ENCODE peak calls at places on chromosomes 5 and 9, in seven cellular contexts. One of them, this sample, is unnamed. For H3K4me1, the result is how much of the 10 kb centered on the place peaks cover.

GRCh38 chr9:110047955-110048472 is 159.9 kb downstream of the C9orf152 start:
- DNase-seq in A549: no peak
- DNase-seq in pancreas: peak
- DNase-seq in heart right ventricle: peak
- DNase-seq in aorta: peak
- DNase-seq in uterus: no peak
- DNase-seq in colonic mucosa: no peak
- DNase-seq in this sample: no peak

GRCh38 chr5:64384761-64385160 is 121.1 kb upstream of the RGS7BP start:
- DNase-seq in A549: peak
- DNase-seq in pancreas: no peak
- DNase-seq in heart right ventricle: no peak
- DNase-seq in aorta: no peak
- DNase-seq in uterus: no peak
- DNase-seq in colonic mucosa: no peak
- DNase-seq in this sample: no peak

GRCh38 chr9:106953166-106953565 is 90.2 kb downstream of the ZNF462 start:
- DNase-seq in A549: peak
- DNase-seq in pancreas: no peak
- DNase-seq in heart right ventricle: no peak
- DNase-seq in aorta: no peak
- DNase-seq in uterus: no peak
- DNase-seq in colonic mucosa: no peak
- DNase-seq in this sample: no peak

GRCh38 chr9:129750010-129750409 is 2.8 kb downstream of the PTGES start:
- DNase-seq in A549: peak
- DNase-seq in pancreas: no peak
- DNase-seq in heart right ventricle: no peak
- DNase-seq in aorta: no peak
- DNase-seq in uterus: no peak
- DNase-seq in colonic mucosa: no peak
- DNase-seq in this sample: no peak

GRCh38 chr9:137965177-137965795 is 87.7 kb downstream of the CACNA1B start:
- DNase-seq in A549: no peak
- DNase-seq in pancreas: no peak
- DNase-seq in heart right ventricle: no peak
- DNase-seq in aorta: no peak
- DNase-seq in uterus: no peak
- DNase-seq in colonic mucosa: no peak
- DNase-seq in this sample: no peak

GRCh38 chr9:95815961-95816360 is 59.5 kb upstream of the ERCC6L2 start:
- DNase-seq in A549: no peak
- DNase-seq in pancreas: no peak
- DNase-seq in heart right ventricle: no peak
- DNase-seq in aorta: no peak
- DNase-seq in uterus: no peak
- DNase-seq in colonic mucosa: no peak
- DNase-seq in this sample: no peak

GRCh38 chr9:82532504-82532903 is 530.4 kb downstream of the RASEF start:
- DNase-seq in A549: no peak
- DNase-seq in pancreas: no peak
- DNase-seq in heart right ventricle: no peak
- DNase-seq in aorta: no peak
- DNase-seq in uterus: no peak
- DNase-seq in colonic mucosa: no peak
- DNase-seq in this sample: no peak

GRCh38 chr5:133969654-133970324 is 1.4 kb upstream of the C5orf15 start:
- DNase-seq in A549: peak
- DNase-seq in pancreas: no peak
- DNase-seq in heart right ventricle: no peak
- DNase-seq in aorta: no peak
- DNase-seq in uterus: no peak
- DNase-seq in colonic mucosa: no peak
- DNase-seq in this sample: no peak

GRCh38 chr9:126043691-126044090 is 282.9 kb upstream of the MVB12B start:
- DNase-seq in A549: no peak
- DNase-seq in pancreas: no peak
- DNase-seq in heart right ventricle: no peak
- DNase-seq in aorta: no peak
- DNase-seq in uterus: no peak
- DNase-seq in colonic mucosa: no peak
- DNase-seq in this sample: no peak

DNA sequence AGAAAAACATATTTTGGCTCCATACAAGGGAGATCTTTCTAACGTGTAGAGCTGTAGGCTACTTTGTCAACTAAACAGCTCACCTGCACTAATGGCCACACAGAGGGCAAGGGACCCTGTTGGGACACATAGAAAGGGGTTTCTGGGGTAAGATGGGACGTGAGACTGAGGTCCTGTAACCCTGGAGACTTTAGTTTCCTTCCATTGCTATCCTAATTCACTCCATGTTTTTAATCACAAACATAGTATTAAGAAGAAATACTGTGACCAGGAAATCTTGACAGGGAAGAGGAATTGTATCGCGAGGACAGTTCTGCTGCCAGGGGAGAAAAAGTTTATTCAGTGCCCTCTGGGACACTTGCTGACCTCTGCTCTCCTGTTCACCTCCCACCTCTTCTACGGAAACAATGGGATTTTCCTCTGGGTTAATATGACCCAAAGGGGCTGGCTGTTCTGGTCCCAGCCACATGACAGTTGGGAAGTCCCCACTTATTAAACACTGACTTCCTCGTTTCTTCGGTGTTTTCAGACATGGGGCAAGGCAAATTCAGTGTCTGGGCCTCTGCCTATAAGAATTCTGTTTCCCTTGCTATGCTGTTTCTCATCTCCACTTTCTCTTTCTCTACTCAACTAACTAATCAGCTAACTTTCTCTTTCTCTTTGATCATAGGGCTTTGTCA is 106.9 kb upstream of the SEMA6A start:
- DNase-seq in A549: no peak
- DNase-seq in pancreas: no peak
- DNase-seq in heart right ventricle: no peak
- DNase-seq in aorta: no peak
- DNase-seq in uterus: no peak
- DNase-seq in colonic mucosa: no peak
- DNase-seq in this sample: no peak
- H3K27ac ChIP-seq in A549: no peak
- H3K27ac ChIP-seq in pancreas: no peak
- H3K27ac ChIP-seq in heart right ventricle: no peak
- H3K27ac ChIP-seq in aorta: no peak
- H3K27ac ChIP-seq in uterus: no peak
- H3K27ac ChIP-seq in colonic mucosa: no peak
- H3K27ac ChIP-seq in this sample: no peak

DNA sequence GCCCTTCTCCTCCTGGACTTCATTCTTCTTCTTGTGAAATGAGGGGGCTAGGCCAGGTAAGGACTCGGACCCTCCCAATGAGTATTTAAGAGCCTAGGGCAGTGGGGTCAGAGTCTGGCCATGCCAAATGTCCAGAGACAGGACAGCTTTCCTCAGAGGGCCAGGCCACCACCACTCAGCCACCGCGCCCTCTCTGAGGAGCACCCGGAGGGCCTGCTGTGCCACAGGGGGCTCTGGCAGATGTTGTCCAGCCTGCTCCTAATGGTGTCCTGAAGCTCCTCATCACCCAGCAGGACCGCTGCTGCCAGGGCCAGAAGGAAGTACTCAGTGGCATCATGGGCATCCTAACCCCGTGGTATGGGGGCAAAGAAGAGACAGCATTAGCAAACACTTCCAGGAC is 58.3 kb downstream of the SH3TC2 start:
- DNase-seq in A549: no peak
- DNase-seq in pancreas: no peak
- DNase-seq in heart right ventricle: no peak
- DNase-seq in aorta: no peak
- DNase-seq in uterus: no peak
- DNase-seq in colonic mucosa: no peak
- DNase-seq in this sample: no peak
- H3K4me1 ChIP-seq in A549: under half
- H3K4me1 ChIP-seq in pancreas: under half
- H3K4me1 ChIP-seq in heart right ventricle: under half
- H3K4me1 ChIP-seq in aorta: under half
- H3K4me1 ChIP-seq in uterus: under half
- H3K4me1 ChIP-seq in colonic mucosa: under half
- H3K4me1 ChIP-seq in this sample: under half

GRCh38 chr5:179187681-179188575 is 127.8 kb downstream of the ZNF354C start:
- DNase-seq in A549: no peak
- DNase-seq in pancreas: no peak
- DNase-seq in heart right ventricle: no peak
- DNase-seq in aorta: peak
- DNase-seq in uterus: no peak
- DNase-seq in colonic mucosa: no peak
- DNase-seq in this sample: no peak
- H3K27ac ChIP-seq in A549: no peak
- H3K27ac ChIP-seq in pancreas: no peak
- H3K27ac ChIP-seq in heart right ventricle: no peak
- H3K27ac ChIP-seq in aorta: no peak
- H3K27ac ChIP-seq in uterus: no peak
- H3K27ac ChIP-seq in colonic mucosa: no peak
- H3K27ac ChIP-seq in this sample: no peak

DNA sequence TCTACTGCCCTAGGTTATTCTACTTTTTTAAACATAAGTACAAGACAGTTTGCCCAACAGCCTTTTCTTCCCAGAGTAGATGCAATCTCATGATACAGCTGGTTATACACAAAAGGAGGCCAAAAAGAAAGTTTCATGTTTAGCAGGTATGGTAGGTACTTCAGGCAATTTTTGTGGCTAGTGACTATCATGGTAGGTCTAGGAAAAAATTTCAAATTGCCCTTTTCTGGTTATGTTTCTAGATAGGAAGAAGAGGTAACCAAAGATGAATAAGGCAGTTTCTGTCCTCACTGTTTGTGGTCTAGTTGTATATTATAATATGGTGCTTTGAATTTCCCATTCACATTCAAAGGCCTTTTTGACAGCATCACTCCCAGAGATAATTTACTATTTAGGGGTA is 19.7 kb downstream of the MEGF9 start:
- DNase-seq in A549: no peak
- DNase-seq in pancreas: no peak
- DNase-seq in heart right ventricle: no peak
- DNase-seq in aorta: no peak
- DNase-seq in uterus: no peak
- DNase-seq in colonic mucosa: no peak
- DNase-seq in this sample: no peak
- H3K4me1 ChIP-seq in A549: half or more
- H3K4me1 ChIP-seq in pancreas: under half
- H3K4me1 ChIP-seq in heart right ventricle: under half
- H3K4me1 ChIP-seq in aorta: under half
- H3K4me1 ChIP-seq in uterus: under half
- H3K4me1 ChIP-seq in colonic mucosa: under half
- H3K4me1 ChIP-seq in this sample: under half

This sample was measured in transverse colon.